ENCODE peak calls at places on chromosomes 3 and 15, in ten cellular contexts. One of them, this sample, is unnamed.

GRCh38 chr15:60535265-60535664 is 56.3 kb upstream of the ICE2 start:
- DNase-seq in PC-3: no peak
- DNase-seq in heart left ventricle: no peak
- DNase-seq in HepG2: no peak
- DNase-seq in upper lobe of right lung: no peak
- DNase-seq in left ventricle myocardium inferior: no peak
- DNase-seq in thoracic aorta: no peak
- DNase-seq in foreskin keratinocyte: no peak
- DNase-seq in prostate gland: no peak
- DNase-seq in transverse colon: no peak
- DNase-seq in this sample: no peak

GRCh38 chr3:10926831-10927521 is 65.6 kb upstream of the SLC6A1 start:
- DNase-seq in PC-3: peak; percentile 58
- DNase-seq in heart left ventricle: no peak
- DNase-seq in HepG2: no peak
- DNase-seq in upper lobe of right lung: no peak
- DNase-seq in left ventricle myocardium inferior: no peak
- DNase-seq in thoracic aorta: no peak
- DNase-seq in foreskin keratinocyte: no peak
- DNase-seq in prostate gland: no peak
- DNase-seq in transverse colon: no peak
- DNase-seq in this sample: peak; percentile 73

GRCh38 chr15:62343397-62343796 is 178.3 kb upstream of the C2CD4B start:
- DNase-seq in PC-3: no peak
- DNase-seq in heart left ventricle: no peak
- DNase-seq in HepG2: no peak
- DNase-seq in upper lobe of right lung: no peak
- DNase-seq in left ventricle myocardium inferior: no peak
- DNase-seq in thoracic aorta: no peak
- DNase-seq in foreskin keratinocyte: no peak
- DNase-seq in prostate gland: no peak
- DNase-seq in transverse colon: no peak
- DNase-seq in this sample: no peak

GRCh38 chr3:81666502-81667121 is 94.8 kb downstream of the GBE1 start:
- DNase-seq in PC-3: peak; percentile 51
- DNase-seq in heart left ventricle: no peak
- DNase-seq in HepG2: no peak
- DNase-seq in upper lobe of right lung: no peak
- DNase-seq in left ventricle myocardium inferior: no peak
- DNase-seq in thoracic aorta: no peak
- DNase-seq in foreskin keratinocyte: no peak
- DNase-seq in prostate gland: no peak
- DNase-seq in transverse colon: no peak
- DNase-seq in this sample: no peak

GRCh38 chr3:14795996-14796395 is 22.8 kb upstream of the FGD5 start:
- DNase-seq in PC-3: no peak
- DNase-seq in heart left ventricle: no peak
- DNase-seq in HepG2: no peak
- DNase-seq in upper lobe of right lung: peak; percentile 11
- DNase-seq in left ventricle myocardium inferior: no peak
- DNase-seq in thoracic aorta: no peak
- DNase-seq in foreskin keratinocyte: no peak
- DNase-seq in prostate gland: no peak
- DNase-seq in transverse colon: no peak
- DNase-seq in this sample: peak; percentile 64

GRCh38 chr3:117873236-117873635 is 1161.4 kb downstream of the IGSF11 start:
- DNase-seq in PC-3: no peak
- DNase-seq in heart left ventricle: no peak
- DNase-seq in HepG2: no peak
- DNase-seq in upper lobe of right lung: no peak
- DNase-seq in left ventricle myocardium inferior: peak; percentile 23
- DNase-seq in thoracic aorta: no peak
- DNase-seq in foreskin keratinocyte: no peak
- DNase-seq in prostate gland: peak; percentile 5
- DNase-seq in transverse colon: peak; percentile 10
- DNase-seq in this sample: no peak

GRCh38 chr3:159637895-159638542 is 350.6 kb upstream of the IL12A start:
- DNase-seq in PC-3: peak; percentile 86
- DNase-seq in heart left ventricle: no peak
- DNase-seq in HepG2: no peak
- DNase-seq in upper lobe of right lung: no peak
- DNase-seq in left ventricle myocardium inferior: no peak
- DNase-seq in thoracic aorta: no peak
- DNase-seq in foreskin keratinocyte: no peak
- DNase-seq in prostate gland: no peak
- DNase-seq in transverse colon: no peak
- DNase-seq in this sample: no peak

GRCh38 chr15:52028431-52029093 is 9.5 kb downstream of the MAPK6 start:
- DNase-seq in PC-3: no peak
- DNase-seq in heart left ventricle: no peak
- DNase-seq in HepG2: no peak
- DNase-seq in upper lobe of right lung: no peak
- DNase-seq in left ventricle myocardium inferior: no peak
- DNase-seq in thoracic aorta: no peak
- DNase-seq in foreskin keratinocyte: no peak
- DNase-seq in prostate gland: no peak
- DNase-seq in transverse colon: no peak
- DNase-seq in this sample: no peak

GRCh38 chr15:101429191-101429590 is 60.3 kb downstream of the PCSK6 start:
- DNase-seq in PC-3: no peak
- DNase-seq in heart left ventricle: no peak
- DNase-seq in HepG2: no peak
- DNase-seq in upper lobe of right lung: no peak
- DNase-seq in left ventricle myocardium inferior: no peak
- DNase-seq in thoracic aorta: no peak
- DNase-seq in foreskin keratinocyte: no peak
- DNase-seq in prostate gland: no peak
- DNase-seq in transverse colon: no peak
- DNase-seq in this sample: no peak

GRCh38 chr3:3109407-3110298 is 521 bp downstream of the IL5RA start:
- DNase-seq in PC-3: no peak
- DNase-seq in heart left ventricle: no peak
- DNase-seq in HepG2: no peak
- DNase-seq in upper lobe of right lung: no peak
- DNase-seq in left ventricle myocardium inferior: no peak
- DNase-seq in thoracic aorta: no peak
- DNase-seq in foreskin keratinocyte: no peak
- DNase-seq in prostate gland: no peak
- DNase-seq in transverse colon: no peak
- DNase-seq in this sample: no peak

GRCh38 chr15:52056001-52056400 is 37.0 kb downstream of the MAPK6 start:
- DNase-seq in PC-3: no peak
- DNase-seq in heart left ventricle: no peak
- DNase-seq in HepG2: no peak
- DNase-seq in upper lobe of right lung: no peak
- DNase-seq in left ventricle myocardium inferior: no peak
- DNase-seq in thoracic aorta: no peak
- DNase-seq in foreskin keratinocyte: no peak
- DNase-seq in prostate gland: no peak
- DNase-seq in transverse colon: no peak
- DNase-seq in this sample: no peak

GRCh38 chr3:124298951-124299350 is 307.0 kb upstream of the ROPN1 start:
- DNase-seq in PC-3: peak; percentile 56
- DNase-seq in heart left ventricle: no peak
- DNase-seq in HepG2: no peak
- DNase-seq in upper lobe of right lung: no peak
- DNase-seq in left ventricle myocardium inferior: no peak
- DNase-seq in thoracic aorta: no peak
- DNase-seq in foreskin keratinocyte: no peak
- DNase-seq in prostate gland: no peak
- DNase-seq in transverse colon: no peak
- DNase-seq in this sample: no peak

GRCh38 chr15:74620636-74621545 is 5.3 kb downstream of the CLK3 start:
- DNase-seq in PC-3: peak; percentile 75
- DNase-seq in heart left ventricle: peak; percentile 69
- DNase-seq in HepG2: peak; percentile 79
- DNase-seq in upper lobe of right lung: peak; percentile 76
- DNase-seq in left ventricle myocardium inferior: peak; percentile 61
- DNase-seq in thoracic aorta: peak; percentile 17
- DNase-seq in foreskin keratinocyte: no peak
- DNase-seq in prostate gland: peak; percentile 58
- DNase-seq in transverse colon: peak; percentile 78
- DNase-seq in this sample: no peak

GRCh38 chr3:144197582-144197981 is 226.0 kb downstream of the DIPK2A start:
- DNase-seq in PC-3: no peak
- DNase-seq in heart left ventricle: no peak
- DNase-seq in HepG2: no peak
- DNase-seq in upper lobe of right lung: no peak
- DNase-seq in left ventricle myocardium inferior: no peak
- DNase-seq in thoracic aorta: no peak
- DNase-seq in foreskin keratinocyte: no peak
- DNase-seq in prostate gland: no peak
- DNase-seq in transverse colon: no peak
- DNase-seq in this sample: no peak
- TF ChIP-seq CTCF in PC-3: no peak
- TF ChIP-seq CTCF in heart left ventricle: no peak
- TF ChIP-seq CTCF in HepG2: no peak
- TF ChIP-seq CTCF in upper lobe of right lung: no peak
- TF ChIP-seq CTCF in left ventricle myocardium inferior: no peak
- TF ChIP-seq CTCF in thoracic aorta: no peak
- TF ChIP-seq CTCF in foreskin keratinocyte: no peak
- TF ChIP-seq CTCF in prostate gland: no peak
- TF ChIP-seq CTCF in transverse colon: no peak
- TF ChIP-seq CTCF in this sample: no peak

GRCh38 chr3:55630921-55631299 is 143.8 kb upstream of the WNT5A start:
- DNase-seq in PC-3: no peak
- DNase-seq in heart left ventricle: no peak
- DNase-seq in HepG2: no peak
- DNase-seq in upper lobe of right lung: no peak
- DNase-seq in left ventricle myocardium inferior: no peak
- DNase-seq in thoracic aorta: no peak
- DNase-seq in foreskin keratinocyte: no peak
- DNase-seq in prostate gland: no peak
- DNase-seq in transverse colon: no peak
- DNase-seq in this sample: no peak
- H3K27ac ChIP-seq in PC-3: no peak overlapping the region
- H3K27ac ChIP-seq in heart left ventricle: no peak overlapping the region
- H3K27ac ChIP-seq in HepG2: no peak overlapping the region
- H3K27ac ChIP-seq in upper lobe of right lung: no peak overlapping the region
- H3K27ac ChIP-seq in left ventricle myocardium inferior: no peak overlapping the region
- H3K27ac ChIP-seq in thoracic aorta: no peak overlapping the region
- H3K27ac ChIP-seq in foreskin keratinocyte: no peak overlapping the region
- H3K27ac ChIP-seq in prostate gland: no peak overlapping the region
- H3K27ac ChIP-seq in transverse colon: peak overlapping the region; percentile 76
- H3K27ac ChIP-seq in this sample: no peak overlapping the region

DNA sequence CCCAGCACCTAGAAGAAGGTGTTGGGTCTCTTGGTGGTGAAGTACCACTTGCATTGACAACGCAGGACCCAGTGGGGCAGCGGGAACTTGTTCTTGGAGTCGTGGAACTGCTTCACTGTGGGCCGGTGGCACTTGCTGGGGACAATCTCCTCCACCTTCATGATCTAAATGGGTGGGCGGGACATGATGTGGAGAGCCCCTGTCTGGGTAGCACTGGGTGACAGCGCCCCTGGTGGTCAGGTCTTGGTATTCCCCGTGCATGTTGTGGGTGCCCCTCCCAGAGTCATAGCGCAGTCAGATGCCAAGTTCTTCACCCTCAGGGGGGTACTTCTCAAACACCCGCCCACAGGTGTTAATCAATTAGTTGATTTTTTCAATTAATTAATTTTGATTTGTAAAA is 60.2 kb downstream of the AGBL1 start:
- DNase-seq in PC-3: no peak
- DNase-seq in heart left ventricle: no peak
- DNase-seq in HepG2: no peak
- DNase-seq in upper lobe of right lung: no peak
- DNase-seq in left ventricle myocardium inferior: no peak
- DNase-seq in thoracic aorta: no peak
- DNase-seq in foreskin keratinocyte: no peak
- DNase-seq in prostate gland: no peak
- DNase-seq in transverse colon: no peak
- DNase-seq in this sample: no peak
- TF ChIP-seq CTCF in PC-3: peak; percentile 42
- TF ChIP-seq CTCF in heart left ventricle: no peak
- TF ChIP-seq CTCF in HepG2: peak; percentile 12
- TF ChIP-seq CTCF in upper lobe of right lung: no peak
- TF ChIP-seq CTCF in left ventricle myocardium inferior: no peak
- TF ChIP-seq CTCF in thoracic aorta: no peak
- TF ChIP-seq CTCF in foreskin keratinocyte: no peak
- TF ChIP-seq CTCF in prostate gland: no peak
- TF ChIP-seq CTCF in transverse colon: no peak
- TF ChIP-seq CTCF in this sample: no peak

GRCh38 chr3:183303725-183304124 is 50.7 kb downstream of the B3GNT5 start:
- DNase-seq in PC-3: no peak
- DNase-seq in heart left ventricle: no peak
- DNase-seq in HepG2: no peak
- DNase-seq in upper lobe of right lung: no peak
- DNase-seq in left ventricle myocardium inferior: no peak
- DNase-seq in thoracic aorta: no peak
- DNase-seq in foreskin keratinocyte: no peak
- DNase-seq in prostate gland: no peak
- DNase-seq in transverse colon: no peak
- DNase-seq in this sample: no peak

GRCh38 chr3:183298708-183299153 is 45.7 kb downstream of the B3GNT5 start:
- DNase-seq in PC-3: peak; percentile 50
- DNase-seq in heart left ventricle: peak; percentile 47
- DNase-seq in HepG2: no peak
- DNase-seq in upper lobe of right lung: peak; percentile 80
- DNase-seq in left ventricle myocardium inferior: peak; percentile 60
- DNase-seq in thoracic aorta: no peak
- DNase-seq in foreskin keratinocyte: no peak
- DNase-seq in prostate gland: no peak
- DNase-seq in transverse colon: peak; percentile 22
- DNase-seq in this sample: no peak

GRCh38 chr3:183300996-183301562 is 48.0 kb downstream of the B3GNT5 start:
- DNase-seq in PC-3: peak; percentile 80
- DNase-seq in heart left ventricle: no peak
- DNase-seq in HepG2: no peak
- DNase-seq in upper lobe of right lung: no peak
- DNase-seq in left ventricle myocardium inferior: no peak
- DNase-seq in thoracic aorta: no peak
- DNase-seq in foreskin keratinocyte: no peak
- DNase-seq in prostate gland: no peak
- DNase-seq in transverse colon: no peak
- DNase-seq in this sample: no peak

GRCh38 chr3:183299976-183300375 is 46.9 kb downstream of the B3GNT5 start:
- DNase-seq in PC-3: no peak
- DNase-seq in heart left ventricle: no peak
- DNase-seq in HepG2: no peak
- DNase-seq in upper lobe of right lung: no peak
- DNase-seq in left ventricle myocardium inferior: no peak
- DNase-seq in thoracic aorta: no peak
- DNase-seq in foreskin keratinocyte: no peak
- DNase-seq in prostate gland: no peak
- DNase-seq in transverse colon: no peak
- DNase-seq in this sample: no peak

DNA sequence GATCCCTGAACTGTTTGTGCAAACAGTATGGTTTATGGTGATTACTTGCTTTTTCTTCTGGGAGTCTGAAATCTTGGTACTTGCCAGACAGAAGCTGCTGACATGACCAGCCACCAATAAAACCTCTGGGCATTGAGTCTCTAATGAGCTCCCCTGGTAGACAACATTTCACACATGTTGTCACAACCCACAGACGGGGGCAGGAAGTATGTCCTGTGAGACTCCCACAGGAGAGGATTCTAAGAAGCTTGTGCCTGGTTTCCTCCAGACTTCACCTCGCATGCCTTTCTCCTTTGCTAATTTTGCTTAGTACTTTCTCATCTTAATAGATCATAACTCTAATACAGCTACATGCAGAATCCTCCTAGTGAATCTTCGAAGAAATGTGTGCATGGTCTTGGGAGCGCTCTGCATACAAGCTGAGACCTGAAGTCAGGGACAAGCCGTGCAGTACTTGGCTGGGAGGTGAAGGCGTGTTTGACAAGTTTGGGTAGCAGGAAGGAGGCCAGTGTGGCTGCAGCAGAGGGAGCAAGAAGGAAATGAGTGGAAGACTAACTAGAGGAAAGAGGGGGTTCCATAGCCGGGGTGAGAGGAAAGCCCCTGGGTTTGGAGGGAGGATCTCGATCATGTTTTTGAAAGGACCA is 49.0 kb downstream of the B3GNT5 start:
- DNase-seq in PC-3: no peak
- DNase-seq in heart left ventricle: no peak
- DNase-seq in HepG2: no peak
- DNase-seq in upper lobe of right lung: no peak
- DNase-seq in left ventricle myocardium inferior: no peak
- DNase-seq in thoracic aorta: no peak
- DNase-seq in foreskin keratinocyte: no peak
- DNase-seq in prostate gland: peak; percentile 72
- DNase-seq in transverse colon: no peak
- DNase-seq in this sample: no peak
- H3K27ac ChIP-seq in PC-3: peak overlapping the region; percentile 10
- H3K27ac ChIP-seq in heart left ventricle: no peak overlapping the region
- H3K27ac ChIP-seq in HepG2: no peak overlapping the region
- H3K27ac ChIP-seq in upper lobe of right lung: no peak overlapping the region
- H3K27ac ChIP-seq in left ventricle myocardium inferior: no peak overlapping the region
- H3K27ac ChIP-seq in thoracic aorta: no peak overlapping the region
- H3K27ac ChIP-seq in foreskin keratinocyte: no peak overlapping the region
- H3K27ac ChIP-seq in prostate gland: peak overlapping the region; percentile 22
- H3K27ac ChIP-seq in transverse colon: no peak overlapping the region
- H3K27ac ChIP-seq in this sample: no peak overlapping the region

This sample was measured in coronary artery.